ENCODE peak calls at places on chromosomes 11 and 22, in four cellular contexts. U, I, W and J are unnamed samples.

GRCh38 chr11:96384156-96384555 is 5.6 kb downstream of the CCDC82 start:
- DNase-seq in U (no peak), I (no peak), W (no peak), J (no peak)

GRCh38 chr22:40009953-40010751 is 15.4 kb downstream of the FAM83F start:
- DNase-seq in W (no peak), U (no peak), I (no peak), J (no peak)

GRCh38 chr22:36435516-36436415 is 45.7 kb downstream of the TXN2 start:
- DNase-seq in I (peak), W (no peak), U (no peak), J (no peak)

GRCh38 chr11:120129570-120129969 is 8.3 kb downstream of the TRIM29 start:
- DNase-seq in W (no peak), I (no peak), U (no peak), J (no peak)

GRCh38 chr22:46054878-46055158 is 77.9 kb upstream of the WNT7B start:
- DNase-seq in W (no peak), U (no peak), I (no peak), J (no peak)

GRCh38 chr11:69939551-69940245 is 120.5 kb upstream of the FGF3 start:
- DNase-seq in I (no peak), U (no peak), W (peak), J (peak)

GRCh38 chr11:2577071-2578005 is 122.5 kb downstream of the KCNQ1OT1 start:
- DNase-seq in U (no peak), W (no peak), I (no peak), J (peak)

GRCh38 chr11:636511-637332 is at the start of gene DRD4:
- DNase-seq in U (no peak), I (peak), W (peak), J (peak)

GRCh38 chr11:57900315-57900714 is 123.4 kb upstream of the OR9Q1 start:
- DNase-seq in U (peak), W (no peak), I (no peak), J (no peak)

GRCh38 chr11:27532652-27533325 is 26.2 kb upstream of the LIN7C start:
- DNase-seq in W (peak), I (no peak), U (no peak), J (no peak)

GRCh38 chr22:34283844-34284243 is 363.6 kb upstream of the LARGE1 start:
- DNase-seq in W (no peak), I (no peak), U (no peak), J (no peak)

GRCh38 chr11:63920870-63921417 is 4.0 kb upstream of the RCOR2 start:
- DNase-seq in U (no peak), W (no peak), I (peak), J (no peak)

GRCh38 chr11:70662691-70663098 is 264.4 kb downstream of the CTTN start:
- DNase-seq in W (no peak), I (peak), U (no peak), J (peak)

GRCh38 chr11:31834237-31834636 is 23.1 kb upstream of the PAX6 start:
- DNase-seq in I (no peak), W (no peak), U (no peak), J (no peak)

GRCh38 chr22:36012332-36012731 is 16.3 kb downstream of the RBFOX2 start:
- DNase-seq in W (peak), U (no peak), I (no peak), J (no peak)

GRCh38 chr11:42777776-42778175 is 534.0 kb upstream of the API5 start:
- DNase-seq in I (no peak), W (no peak), U (no peak), J (no peak)

GRCh38 chr11:68583047-68583446 is 101.3 kb upstream of the GAL start:
- DNase-seq in W (peak), U (no peak), I (no peak), J (no peak)

GRCh38 chr11:35523351-35523768 is 2.1 kb downstream of the PAMR1 start:
- DNase-seq in U (no peak), I (no peak), W (peak), J (no peak)

GRCh38 chr11:44775366-44776356 is 48.9 kb downstream of the TSPAN18 start:
- DNase-seq in U (peak), W (peak), I (peak), J (peak)

GRCh38 chr22:22893077-22893805 is 5.6 kb downstream of the IGLL5 start:
- DNase-seq in W (no peak), I (no peak), U (no peak), J (no peak)

GRCh38 chr11:61325649-61326414 is 7.1 kb downstream of the DDB1 start:
- DNase-seq in U (no peak), W (no peak), I (no peak), J (no peak)

GRCh38 chr11:34916810-34917780 is 677 bp downstream of the PDHX start:
- DNase-seq in U (no peak), W (peak), I (peak), J (no peak)

GRCh38 chr11:819943-820649 is 1.4 kb downstream of the PNPLA2 start:
- DNase-seq in I (peak), U (peak), W (peak), J (peak)

GRCh38 chr11:112024778-112025678 is at the start of gene DLAT:
- DNase-seq in W (peak), I (peak), U (peak), J (peak)

GRCh38 chr11:96314326-96315050 is 28.5 kb downstream of the MAML2 start:
- DNase-seq in W (peak), U (peak), I (no peak), J (no peak)

GRCh38 chr11:119100246-119100959 is 1.2 kb downstream of the DPAGT1 start:
- DNase-seq in U (peak), I (no peak), W (peak), J (peak)

GRCh38 chr11:126169291-126169690 is 42.2 kb downstream of the RPUSD4 start:
- DNase-seq in I (no peak), W (no peak), U (no peak), J (no peak)

GRCh38 chr11:126175261-126175885 is 36.1 kb downstream of the RPUSD4 start:
- DNase-seq in I (no peak), U (no peak), W (no peak), J (no peak)

GRCh38 chr11:126174816-126175215 is 36.6 kb downstream of the RPUSD4 start:
- DNase-seq in U (no peak), I (no peak), W (no peak), J (no peak)

GRCh38 chr11:126173257-126173656 is 38.2 kb downstream of the RPUSD4 start:
- DNase-seq in I (no peak), W (no peak), U (no peak), J (no peak)

GRCh38 chr11:126172596-126173038 is 38.8 kb downstream of the RPUSD4 start:
- DNase-seq in U (no peak), I (no peak), W (peak), J (no peak)
- TF ChIP-seq RAD21 in U (no peak), I (no peak), W (no peak), J (no peak)

GRCh38 chr11:38131535-38131934 is 1533.5 kb upstream of the RAG2 start:
- DNase-seq in I (no peak), W (no peak), U (no peak), J (peak)

DNA sequence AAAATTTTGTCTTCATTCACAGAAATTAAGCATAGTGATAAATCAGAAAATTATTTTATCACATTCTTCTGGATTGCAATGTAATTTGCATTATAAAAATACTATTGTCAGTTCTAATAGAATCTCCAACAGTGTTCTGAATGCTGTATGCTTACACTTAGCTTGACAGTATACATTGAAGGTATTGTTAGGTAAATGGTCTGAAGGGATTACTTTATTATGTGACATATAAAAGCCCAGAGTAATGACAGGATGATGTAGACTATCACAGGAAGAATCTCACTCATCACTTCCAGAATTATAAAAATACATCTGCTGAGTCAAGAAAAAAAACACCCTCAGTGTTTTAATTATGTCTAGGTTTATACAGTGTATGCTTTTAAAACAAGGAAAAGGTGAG is 1532.5 kb upstream of the RAG2 start:
- DNase-seq in U (no peak), W (no peak), I (no peak), J (no peak)
- TF ChIP-seq RAD21 in U (no peak), W (no peak), I (no peak), J (no peak)

GRCh38 chr11:79973701-79974626 is 533.1 kb upstream of the TENM4 start:
- DNase-seq in W (peak), I (no peak), U (no peak), J (no peak)
- TF ChIP-seq RAD21 in W (no peak), I (no peak), U (no peak), J (no peak)

GRCh38 chr11:77071671-77072605 is 5.2 kb downstream of the CAPN5 start:
- DNase-seq in I (no peak), U (no peak), W (peak), J (no peak)
- TF ChIP-seq RAD21 in I (no peak), U (no peak), W (no peak), J (no peak)